ENCODE peak calls at places on chromosome 14, in ten cellular contexts. T, A, U, M, S, K, F, G, H and I are unnamed samples.

GRCh38 chr14:93013368-93013719 is 90.4 kb downstream of the CHGA start:
- DNase-seq in A (no peak), U (no peak), M (no peak), S (no peak), K (peak), G (no peak), H (no peak), T (no peak), F (no peak), I (no peak)

GRCh38 chr14:100539766-100540140 is 47.5 kb downstream of the BEGAIN start:
- DNase-seq in U (no peak), A (no peak), K (no peak), H (peak), T (no peak), M (no peak), F (no peak), G (no peak), S (no peak), I (peak)

GRCh38 chr14:62373889-62374394 is 611.7 kb downstream of the SNAPC1 start:
- DNase-seq in H (no peak), M (no peak), K (no peak), U (no peak), T (no peak), F (no peak), A (no peak), G (no peak), S (no peak), I (no peak)

GRCh38 chr14:46902837-46903236 is 251.3 kb upstream of the RPL10L start:
- DNase-seq in T (no peak), F (no peak), H (no peak), G (no peak), K (no peak), A (no peak), M (no peak), S (no peak), U (no peak), I (no peak)

GRCh38 chr14:55198749-55199148 is 7.4 kb upstream of the DLGAP5 start:
- DNase-seq in S (no peak), U (no peak), H (no peak), M (no peak), T (no peak), K (no peak), G (no peak), F (no peak), A (no peak), I (no peak)

GRCh38 chr14:77923131-77923933 is 123.4 kb downstream of the ADCK1 start:
- DNase-seq in F (no peak), K (no peak), A (no peak), U (no peak), G (no peak), M (no peak), T (no peak), S (no peak), H (no peak), I (no peak)

GRCh38 chr14:59944909-59945308 is 25.0 kb downstream of the LRRC9 start:
- DNase-seq in H (no peak), M (no peak), S (no peak), U (no peak), K (no peak), T (no peak), F (no peak), A (no peak), G (no peak), I (no peak)

GRCh38 chr14:52103416-52103815 is 34.6 kb upstream of the NID2 start:
- DNase-seq in T (no peak), K (no peak), F (no peak), S (no peak), M (no peak), U (no peak), H (no peak), G (no peak), A (peak), I (no peak)

GRCh38 chr14:102930753-102931579 is 8.5 kb downstream of the AMN start:
- DNase-seq in H (no peak), U (no peak), S (no peak), F (no peak), G (no peak), M (no peak), T (no peak), K (no peak), A (no peak), I (no peak)

GRCh38 chr14:99819514-99819913 is 26.3 kb downstream of the EML1 start:
- DNase-seq in M (no peak), K (no peak), T (no peak), A (no peak), H (no peak), F (no peak), S (no peak), U (no peak), G (no peak), I (no peak)

GRCh38 chr14:91454155-91454554 is 36.5 kb upstream of the CCDC88C start:
- DNase-seq in A (no peak), S (no peak), G (no peak), K (no peak), T (no peak), M (no peak), U (no peak), F (no peak), H (no peak), I (no peak)

GRCh38 chr14:89249296-89249565 is 167.8 kb downstream of the FOXN3 start:
- DNase-seq in F (no peak), S (no peak), K (no peak), A (no peak), G (no peak), T (no peak), M (no peak), H (no peak), U (peak), I (no peak)

GRCh38 chr14:95915326-95915725 is 38.7 kb downstream of the TUNAR start:
- DNase-seq in A (no peak), G (no peak), U (no peak), M (no peak), F (no peak), S (no peak), T (no peak), K (no peak), H (no peak), I (no peak)

GRCh38 chr14:99267871-99268775 is 3.9 kb downstream of the BCL11B start:
- DNase-seq in F (no peak), M (no peak), T (no peak), A (no peak), K (no peak), S (no peak), G (no peak), H (no peak), U (no peak), I (no peak)

GRCh38 chr14:101024686-101025085 is 121.2 kb upstream of the RTL1 start:
- DNase-seq in K (peak), H (no peak), A (no peak), T (no peak), U (no peak), S (no peak), F (no peak), M (no peak), G (no peak), I (no peak)

GRCh38 chr14:103108749-103109207 is 14.3 kb downstream of the EXOC3L4 start:
- DNase-seq in G (no peak), A (no peak), K (peak), U (no peak), S (no peak), H (no peak), T (no peak), M (no peak), F (no peak), I (no peak)

GRCh38 chr14:21385170-21385904 is 1.5 kb upstream of the SUPT16H start:
- DNase-seq in U (no peak), A (no peak), S (no peak), H (no peak), F (no peak), G (no peak), M (no peak), T (no peak), K (no peak), I (no peak)

GRCh38 chr14:59751578-59751977 is 119.0 kb downstream of the RTN1 start:
- DNase-seq in G (no peak), M (no peak), H (no peak), T (no peak), A (no peak), K (no peak), S (no peak), F (no peak), U (no peak), I (no peak)

GRCh38 chr14:54370323-54371125 is 26.3 kb upstream of the CDKN3 start:
- DNase-seq in A (no peak), T (no peak), G (no peak), U (no peak), H (no peak), F (no peak), K (no peak), M (no peak), S (no peak), I (no peak)

GRCh38 chr14:24506443-24506842 is 1.6 kb downstream of the CMA1 start:
- DNase-seq in U (no peak), A (no peak), H (no peak), S (no peak), K (no peak), M (no peak), F (no peak), G (no peak), T (no peak), I (no peak)

GRCh38 chr14:58639842-58640484 is 2.2 kb downstream of the DACT1 start:
- DNase-seq in K (no peak), S (no peak), H (peak), G (no peak), A (peak), T (no peak), U (peak), M (peak), F (no peak), I (peak)

GRCh38 chr14:51210594-51210993 is 29.5 kb upstream of the TMX1 start:
- DNase-seq in G (no peak), T (no peak), K (no peak), A (peak), U (no peak), M (no peak), F (no peak), H (no peak), S (no peak), I (no peak)

GRCh38 chr14:77653473-77653872 is 37.0 kb upstream of the SPTLC2 start:
- DNase-seq in F (no peak), S (no peak), H (no peak), K (no peak), A (no peak), G (no peak), T (no peak), U (no peak), M (no peak), I (no peak)

GRCh38 chr14:65502676-65503124 is 90.2 kb downstream of the FUT8 start:
- DNase-seq in T (no peak), G (no peak), S (no peak), M (no peak), K (no peak), H (no peak), A (no peak), U (peak), F (no peak), I (no peak)

GRCh38 chr14:99234366-99234765 is 37.6 kb downstream of the BCL11B start:
- DNase-seq in A (no peak), F (no peak), S (no peak), K (no peak), U (no peak), G (no peak), T (no peak), M (no peak), H (no peak), I (no peak)

GRCh38 chr14:68307769-68308168 is 485.1 kb downstream of the ZFP36L1 start:
- DNase-seq in T (no peak), S (no peak), F (no peak), H (no peak), K (no peak), A (no peak), G (no peak), M (no peak), U (no peak), I (no peak)

GRCh38 chr14:104240426-104241157 is 102.2 kb downstream of the KIF26A start:
- DNase-seq in T (no peak), G (no peak), K (no peak), U (no peak), F (no peak), H (no peak), A (peak), M (no peak), S (no peak), I (no peak)